ENCODE peak calls at places on chromosome 15, in five cellular contexts. G is AG04450, C is IMR-90, E is dorsolateral prefrontal cortex, X is fibroblast of the aortic adventitia. T is an unnamed sample.

GRCh38 chr15:85781099-85781498 is 13.6 kb downstream of the KLHL25 start:
- DNase-seq in G (no peak), C (no peak), E (no peak), X (no peak), T (no peak)

GRCh38 chr15:38688761-38689160 is 124.1 kb upstream of the RASGRP1 start:
- DNase-seq in G (no peak), C (no peak), E (no peak), X (no peak), T (no peak)

GRCh38 chr15:69659454-69660050 is 206.9 kb downstream of the RPLP1 start:
- DNase-seq in G (no peak), C (no peak), E (no peak), X (no peak), T (no peak)

GRCh38 chr15:50908209-50909043 is at the start of gene AP4E1:
- DNase-seq in G (peak), C (peak), E (peak), X (peak), T (peak)

GRCh38 chr15:87033056-87033455 is 953.4 kb downstream of the AGBL1 start:
- DNase-seq in G (no peak), C (no peak), E (no peak), X (peak), T (no peak)

GRCh38 chr15:77111813-77112212 is 40.9 kb upstream of the TSPAN3 start:
- DNase-seq in G (no peak), C (no peak), E (no peak), X (no peak), T (no peak)

GRCh38 chr15:52318729-52319500 is 23.3 kb upstream of the MYO5C start:
- DNase-seq in G (no peak), C (no peak), E (peak), X (no peak), T (no peak)

GRCh38 chr15:28885630-28886430 is at the start of gene APBA2:
- DNase-seq in G (no peak), C (peak), E (no peak), X (peak), T (no peak)

GRCh38 chr15:62769604-62770003 is 272.9 kb upstream of the TPM1 start:
- DNase-seq in G (no peak), C (peak), E (no peak), X (peak), T (peak)

GRCh38 chr15:47961401-47962090 is 159.2 kb upstream of the SLC24A5 start:
- DNase-seq in G (no peak), C (no peak), E (no peak), X (no peak), T (no peak)

GRCh38 chr15:75673426-75674247 is 25.9 kb downstream of the SNX33 start:
- DNase-seq in G (no peak), C (peak), E (no peak), X (peak), T (peak)

GRCh38 chr15:57541805-57542504 is 49.7 kb upstream of the MYZAP start:
- DNase-seq in G (peak), C (peak), E (peak), X (peak), T (peak)

GRCh38 chr15:63042879-63043340 is 363 bp downstream of the TPM1 start:
- DNase-seq in G (no peak), C (no peak), E (no peak), X (peak), T (no peak)

GRCh38 chr15:48360841-48361240 is 29.6 kb downstream of the DUT start:
- DNase-seq in G (no peak), C (peak), E (no peak), X (peak), T (no peak)

GRCh38 chr15:36844453-36845094 is 255.8 kb downstream of the MEIS2 start:
- DNase-seq in G (peak), C (peak), E (no peak), X (peak), T (peak)

GRCh38 chr15:28110416-28110975 is 11.4 kb upstream of the OCA2 start:
- DNase-seq in G (no peak), C (no peak), E (peak), X (no peak), T (no peak)

GRCh38 chr15:85558747-85559327 is 178.4 kb downstream of the AKAP13 start:
- DNase-seq in G (no peak), C (no peak), E (no peak), X (no peak), T (no peak)

GRCh38 chr15:45549831-45550230 is 27.3 kb upstream of the SLC30A4 start:
- DNase-seq in G (no peak), C (peak), E (no peak), X (peak), T (peak)

GRCh38 chr15:65790692-65791334 is 1.3 kb downstream of the DENND4A start:
- DNase-seq in G (no peak), C (peak), E (no peak), X (peak), T (no peak)

GRCh38 chr15:59191855-59192237 is 14.8 kb upstream of the LDHAL6B start:
- DNase-seq in G (peak), C (peak), E (no peak), X (peak), T (peak)

GRCh38 chr15:100614918-100615317 is 12.5 kb downstream of the ASB7 start:
- DNase-seq in G (no peak), C (no peak), E (no peak), X (no peak), T (no peak)

GRCh38 chr15:64740361-64741170 is 34.8 kb downstream of the RBPMS2 start:
- DNase-seq in G (no peak), C (peak), E (no peak), X (peak), T (peak)

GRCh38 chr15:58182460-58183163 is 44.4 kb downstream of the AQP9 start:
- DNase-seq in G (peak), C (peak), E (no peak), X (peak), T (no peak)

GRCh38 chr15:29196306-29196705 is 73.3 kb downstream of the NSMCE3 start:
- DNase-seq in G (no peak), C (no peak), E (no peak), X (no peak), T (no peak)

GRCh38 chr15:77859491-77860060 is 217.9 kb downstream of the TBC1D2B start:
- DNase-seq in G (no peak), C (no peak), E (peak), X (no peak), T (no peak)

GRCh38 chr15:67884514-67885225 is 44.8 kb upstream of the RNU6-1 start:
- DNase-seq in G (no peak), C (peak), E (peak), X (peak), T (peak)

GRCh38 chr15:41523097-41523496 is 9.5 kb upstream of the LTK start:
- DNase-seq in G (no peak), C (peak), E (no peak), X (no peak), T (no peak)

GRCh38 chr15:83108266-83109219 is 1.1 kb downstream of the TM6SF1 start:
- DNase-seq in G (peak), C (peak), E (peak), X (peak), T (peak)

GRCh38 chr15:60477991-60478632 is 830 bp downstream of the ICE2 start:
- DNase-seq in G (no peak), C (peak), E (no peak), X (peak), T (no peak)

GRCh38 chr15:74283366-74283765 is 47.2 kb downstream of the CCDC33 start:
- DNase-seq in G (no peak), C (no peak), E (no peak), X (no peak), T (no peak)

DNA sequence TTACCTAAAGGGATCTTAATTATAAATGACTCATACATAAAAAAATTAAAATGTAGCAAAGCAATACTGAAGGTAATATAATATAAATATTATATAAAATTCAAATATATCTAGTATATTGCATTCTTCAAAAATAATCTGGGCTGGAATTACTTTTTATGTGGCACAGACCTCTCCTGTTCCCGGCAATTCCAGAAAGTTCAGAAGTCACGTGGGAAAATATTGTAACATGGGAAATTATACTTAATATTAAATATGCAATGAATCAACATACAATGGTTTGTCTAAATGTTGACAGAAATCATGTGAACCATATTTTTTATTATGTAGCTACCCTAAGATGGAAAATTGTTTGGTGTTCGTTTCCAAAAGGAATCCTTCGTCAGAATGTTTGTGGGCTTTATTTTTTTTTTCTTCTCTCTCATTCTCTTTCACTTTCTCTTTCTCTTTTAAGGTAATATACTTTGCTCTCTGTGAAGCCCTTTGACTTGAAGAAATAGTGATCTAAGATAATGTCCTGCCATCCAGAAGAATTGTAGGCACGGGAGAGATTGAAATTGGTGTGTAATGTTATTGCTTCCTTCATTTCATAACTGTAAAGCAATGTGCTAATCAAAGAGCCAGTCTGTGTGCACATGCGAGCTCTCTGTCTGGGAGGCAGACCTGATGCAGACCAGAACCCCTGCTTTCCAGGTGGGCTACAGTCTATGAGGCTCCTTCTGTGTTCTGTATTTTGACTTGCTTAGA is 559.4 kb downstream of the NR2F2 start:
- DNase-seq in G (no peak), C (no peak), E (no peak), X (peak), T (no peak)
- H3K4me3 ChIP-seq in G (peak), C (no peak), E (peak), X (peak), T (peak)

DNA sequence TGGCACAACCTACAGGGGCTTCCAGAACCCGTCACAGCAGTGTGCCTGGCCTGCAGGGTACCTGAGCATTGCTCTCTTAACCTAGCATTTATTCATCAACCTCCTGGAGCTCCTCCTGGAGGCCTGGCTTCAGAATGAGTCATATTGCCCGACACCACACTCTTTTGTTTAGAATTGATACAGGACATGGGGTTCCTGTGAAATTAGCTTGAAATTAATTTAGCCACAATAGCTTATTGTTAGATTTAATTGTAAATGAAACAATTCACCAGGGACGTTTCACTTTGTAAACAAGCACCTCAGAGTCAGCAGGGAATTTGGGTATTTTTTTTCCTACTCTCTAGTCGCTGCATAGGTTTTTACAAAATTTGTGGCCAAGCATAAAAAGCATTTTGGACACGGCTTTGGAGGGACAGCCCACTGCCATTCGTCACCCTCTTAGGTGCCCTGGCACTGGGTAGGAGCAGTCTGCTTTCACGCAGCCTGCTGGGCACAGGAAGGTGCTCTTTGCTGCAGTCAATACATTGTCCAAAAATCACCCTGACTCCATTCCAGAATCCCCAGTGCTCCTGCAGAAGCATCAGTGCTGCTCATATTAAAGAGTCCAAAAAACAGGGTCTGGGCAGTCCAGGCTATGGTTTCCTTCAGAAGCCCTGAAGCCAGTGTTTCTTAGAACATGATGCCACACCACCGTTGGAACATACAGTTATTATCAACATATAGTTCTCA is 60.8 kb upstream of the MEF2A start:
- DNase-seq in G (no peak), C (peak), E (no peak), X (peak), T (no peak)
- H3K4me3 ChIP-seq in G (no peak), C (no peak), E (no peak), X (no peak), T (no peak)

GRCh38 chr15:55740981-55741591 is 1.9 kb downstream of the PRTG start:
- DNase-seq in G (no peak), C (no peak), E (no peak), X (no peak), T (no peak)
- H3K4me3 ChIP-seq in G (no peak), C (no peak), E (peak), X (peak), T (peak)

GRCh38 chr15:70762469-70763119 is 764 bp downstream of the UACA start:
- DNase-seq in G (no peak), C (peak), E (no peak), X (peak), T (no peak)

GRCh38 chr15:70765504-70766281 is 2.3 kb upstream of the UACA start:
- DNase-seq in G (no peak), C (peak), E (no peak), X (peak), T (no peak)

GRCh38 chr15:70763120-70763949 is at the start of gene UACA:
- DNase-seq in G (peak), C (peak), E (peak), X (peak), T (peak)

GRCh38 chr15:70761931-70762468 is 1.4 kb downstream of the UACA start:
- DNase-seq in G (no peak), C (no peak), E (no peak), X (peak), T (no peak)

GRCh38 chr15:70763950-70764730 is 782 bp upstream of the UACA start:
- DNase-seq in G (no peak), C (no peak), E (no peak), X (no peak), T (no peak)
- H3K4me3 ChIP-seq in G (peak), C (peak), E (peak), X (peak), T (peak)

GRCh38 chr15:72060687-72061250 is 57.2 kb downstream of the MYO9A start:
- DNase-seq in G (no peak), C (no peak), E (no peak), X (peak), T (no peak)

GRCh38 chr15:72063186-72063585 is 54.8 kb downstream of the MYO9A start:
- DNase-seq in G (no peak), C (peak), E (no peak), X (no peak), T (no peak)

GRCh38 chr15:72058590-72058989 is 59.4 kb downstream of the MYO9A start:
- DNase-seq in G (no peak), C (no peak), E (no peak), X (peak), T (no peak)

GRCh38 chr15:72062319-72062718 is 55.6 kb downstream of the MYO9A start:
- DNase-seq in G (no peak), C (no peak), E (no peak), X (no peak), T (no peak)

DNA sequence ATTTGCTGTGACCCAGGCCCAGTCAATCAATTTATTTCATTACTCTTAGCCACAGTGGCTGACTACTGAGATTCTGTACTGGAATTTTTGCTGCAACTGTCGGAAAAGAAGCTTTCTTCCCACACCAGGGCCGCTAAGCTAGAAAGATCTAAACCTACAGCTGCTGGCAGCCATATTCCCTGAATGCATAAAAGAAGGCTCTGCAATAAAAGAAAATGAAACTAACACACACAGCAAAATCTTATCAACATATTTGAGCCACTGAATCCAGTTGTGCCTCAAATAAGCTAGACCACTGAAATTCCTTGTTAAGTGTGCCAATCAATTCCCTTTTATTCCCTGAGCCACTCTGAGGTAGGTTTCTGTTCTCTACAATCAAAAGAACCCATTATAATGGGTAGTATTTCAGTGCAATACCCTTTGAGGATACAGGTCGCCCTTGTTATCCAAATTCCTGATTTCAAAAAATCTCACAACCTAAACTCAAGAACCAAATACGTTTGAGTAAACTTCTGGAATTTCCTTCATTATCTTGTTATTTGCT is 60.3 kb downstream of the MYO9A start:
- DNase-seq in G (no peak), C (no peak), E (no peak), X (no peak), T (no peak)
- H3K4me3 ChIP-seq in G (peak), C (peak), E (peak), X (no peak), T (no peak)

DNA sequence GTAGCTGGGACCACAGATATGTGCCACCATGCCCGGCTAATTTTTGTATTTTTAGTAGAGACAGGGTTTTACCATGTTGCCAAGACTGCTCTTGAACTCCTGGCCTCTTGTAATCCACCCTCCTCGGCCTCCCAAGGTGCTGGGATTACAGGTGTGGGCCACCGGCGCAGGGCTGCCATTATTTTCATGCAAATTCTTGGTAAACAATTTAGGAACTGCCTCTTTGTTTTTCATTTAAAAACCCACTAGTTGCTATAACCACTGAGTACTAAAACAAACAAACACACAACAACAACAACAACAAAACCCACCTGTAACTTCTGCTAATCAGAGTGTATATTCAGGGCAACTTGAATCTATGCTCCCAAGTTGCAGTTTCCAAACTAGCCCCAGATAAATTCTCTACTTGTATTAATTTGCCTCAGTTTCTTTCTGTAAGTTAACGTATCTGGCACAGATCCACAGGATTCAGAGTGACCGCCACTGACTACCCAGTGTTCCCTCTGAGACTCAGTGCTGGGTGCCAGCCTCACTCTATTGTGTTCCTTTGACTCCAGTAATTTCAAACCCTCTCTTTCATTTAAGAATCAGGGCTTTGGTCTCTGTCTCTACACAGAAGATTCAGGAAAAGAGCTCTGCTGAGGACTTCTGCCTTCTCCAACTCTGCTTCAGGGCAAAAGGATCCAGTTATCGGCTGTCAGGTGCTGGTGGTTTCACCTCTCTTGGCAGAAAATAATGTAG is 18.6 kb upstream of the ZNF710 start:
- DNase-seq in G (no peak), C (no peak), E (no peak), X (no peak), T (no peak)
- H3K4me3 ChIP-seq in G (no peak), C (no peak), E (no peak), X (no peak), T (no peak)

GRCh38 chr15:40337597-40337996 is 3.1 kb downstream of the CCDC9B start:
- DNase-seq in G (no peak), C (no peak), E (no peak), X (no peak), T (no peak)

GRCh38 chr15:40340038-40340739 is 550 bp downstream of the CCDC9B start:
- DNase-seq in G (no peak), C (peak), E (peak), X (peak), T (no peak)

GRCh38 chr15:40338041-40338657 is 2.6 kb downstream of the CCDC9B start:
- DNase-seq in G (no peak), C (peak), E (no peak), X (peak), T (no peak)

GRCh38 chr15:40339621-40339945 is 1.2 kb downstream of the CCDC9B start:
- DNase-seq in G (no peak), C (no peak), E (no peak), X (no peak), T (no peak)

GRCh38 chr15:40338921-40339620 is 1.7 kb downstream of the CCDC9B start:
- DNase-seq in G (peak), C (peak), E (peak), X (peak), T (no peak)
- H3K4me3 ChIP-seq in G (peak), C (peak), E (peak), X (peak), T (no peak)

T was measured in skeletal muscle cell.